ENCODE peak calls at places on chromosomes 11 and 22, in four cellular contexts. A, G, U and J are unnamed samples.

GRCh38 chr11:30535818-30536217 is 50.3 kb downstream of the MPPED2 start:
- DNase-seq in U (no peak), A (no peak), G (no peak), J (no peak)

GRCh38 chr22:38786631-38787030 is 7.3 kb downstream of the DNAL4 start:
- DNase-seq in G (no peak), A (no peak), U (no peak), J (no peak)

GRCh38 chr22:33431300-33431699 is 373.1 kb upstream of the SYN3 start:
- DNase-seq in A (no peak), U (no peak), G (no peak), J (no peak)

GRCh38 chr22:27690596-27690995 is 111.0 kb downstream of the MN1 start:
- DNase-seq in U (no peak), G (no peak), A (no peak), J (no peak)

GRCh38 chr22:33076368-33076767 is 18.2 kb upstream of the SYN3 start:
- DNase-seq in G (no peak), A (no peak), U (no peak), J (no peak)

GRCh38 chr22:49413551-49413950 is 414.1 kb downstream of the BRD1 start:
- DNase-seq in G (no peak), A (no peak), U (no peak), J (no peak)

GRCh38 chr11:76444384-76445121 is at the start of gene EMSY:
- DNase-seq in A (peak; percentile 99), G (peak; percentile 94), U (peak; percentile 98), J (peak; percentile 96)

GRCh38 chr11:40306938-40307548 is 1152.4 kb downstream of the LRRC4C start:
- DNase-seq in G (peak; percentile 28), U (no peak), A (no peak), J (no peak)

GRCh38 chr11:79617561-79617960 is 176.7 kb upstream of the TENM4 start:
- DNase-seq in A (no peak), U (no peak), G (no peak), J (no peak)

GRCh38 chr22:47294222-47294532 is 531.7 kb downstream of the TBC1D22A start:
- DNase-seq in U (no peak), A (no peak), G (no peak), J (no peak)

GRCh38 chr11:38131535-38131934 is 1533.5 kb upstream of the RAG2 start:
- DNase-seq in G (no peak), A (no peak), U (no peak), J (no peak)

GRCh38 chr22:43745783-43746356 is 66.2 kb downstream of the EFCAB6 start:
- DNase-seq in G (no peak), U (no peak), A (no peak), J (no peak)

GRCh38 chr22:27879923-27880322 is 39.1 kb downstream of the PITPNB start:
- DNase-seq in A (no peak), U (no peak), G (peak; percentile 46), J (peak; percentile 13)

GRCh38 chr22:39253427-39254070 is 8.8 kb upstream of the PDGFB start:
- DNase-seq in G (peak; percentile 64), U (no peak), A (no peak), J (peak; percentile 73)

GRCh38 chr11:23520226-23520960 is 660.1 kb upstream of the CCDC179 start:
- DNase-seq in U (no peak), A (no peak), G (no peak), J (no peak)

GRCh38 chr22:19886605-19887250 is 32.1 kb upstream of the GNB1L start:
- DNase-seq in A (no peak), U (no peak), G (no peak), J (no peak)

GRCh38 chr11:113505541-113506375 is 30.6 kb upstream of the DRD2 start:
- DNase-seq in U (no peak), A (no peak), G (no peak), J (peak; percentile 22)

GRCh38 chr11:117717485-117718314 is 79.3 kb downstream of the DSCAML1 start:
- DNase-seq in G (no peak), U (no peak), A (no peak), J (no peak)

GRCh38 chr11:32529994-32530588 is 53.5 kb upstream of the EIF3M start:
- DNase-seq in A (peak; percentile 59), G (no peak), U (no peak), J (no peak)

GRCh38 chr22:29344137-29344536 is 28.6 kb upstream of the RASL10A start:
- DNase-seq in G (no peak), A (no peak), U (no peak), J (peak; percentile 86)

GRCh38 chr11:30504468-30504867 is 81.7 kb downstream of the MPPED2 start:
- DNase-seq in G (no peak), A (no peak), U (no peak), J (no peak)

GRCh38 chr22:19576460-19577421 is 52.5 kb upstream of the CLDN5 start:
- DNase-seq in U (no peak), G (peak; percentile 90), A (no peak), J (no peak)

GRCh38 chr11:121578216-121579063 is 125.7 kb upstream of the SORL1-AS1 start:
- DNase-seq in A (no peak), G (no peak), U (no peak), J (no peak)

GRCh38 chr11:134236834-134237556 is 12.5 kb downstream of the VPS26B start:
- DNase-seq in A (no peak), U (no peak), G (no peak), J (no peak)

GRCh38 chr11:124669193-124669592 is 4.3 kb downstream of the SIAE start:
- DNase-seq in U (no peak), G (peak; percentile 61), A (no peak), J (peak; percentile 28)

GRCh38 chr11:48028909-48029685 is 48.7 kb downstream of the PTPRJ start:
- DNase-seq in U (no peak), G (no peak), A (no peak), J (no peak)

GRCh38 chr11:69484427-69485259 is 3.2 kb downstream of the LINC01488 start:
- DNase-seq in A (no peak), U (no peak), G (no peak), J (no peak)

GRCh38 chr11:125373426-125374391 is 122.4 kb downstream of the FEZ1 start:
- DNase-seq in U (no peak), A (peak; percentile 42), G (no peak), J (no peak)

GRCh38 chr11:1341928-1342524 is 32.6 kb upstream of the TOLLIP start:
- DNase-seq in U (no peak), A (no peak), G (no peak), J (no peak)

DNA sequence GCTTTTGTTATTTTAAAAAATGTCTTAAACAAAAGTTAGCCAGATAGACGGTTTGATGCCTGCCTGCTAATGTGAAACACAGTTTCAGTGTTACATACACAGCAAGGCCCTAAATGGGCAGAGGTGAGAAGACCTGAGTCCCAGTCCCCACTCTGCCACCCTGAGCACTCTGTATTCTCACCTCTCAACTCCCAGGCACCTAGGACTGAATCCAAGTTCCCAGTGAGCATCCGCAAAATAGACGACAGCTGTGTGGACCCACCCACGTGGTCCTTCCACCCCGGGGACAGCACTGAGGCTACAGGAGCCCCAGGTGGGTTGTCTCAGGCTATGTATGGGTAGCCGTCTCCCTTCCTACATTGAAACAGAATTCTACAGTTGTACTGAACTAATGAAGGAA is 111.5 kb downstream of the RPL27A start:
- DNase-seq in U (no peak), G (no peak), A (no peak), J (no peak)
- H3K9ac ChIP-seq in U (no peak overlapping the region), G (no peak overlapping the region), A (no peak overlapping the region), J (no peak overlapping the region)

GRCh38 chr22:46102159-46102558 is 48.2 kb upstream of the PPARA start:
- DNase-seq in A (no peak), G (no peak), U (no peak), J (no peak)
- H3K4me1 ChIP-seq in A (no peaks in the 10 kb centered on the region), G (no peaks in the 10 kb centered on the region), U (no peaks in the 10 kb centered on the region), J (peaks cover 18% of the 10 kb centered on the region)

GRCh38 chr11:119864836-119865235 is 135.8 kb upstream of the NECTIN1 start:
- DNase-seq in U (no peak), G (no peak), A (no peak), J (no peak)
- TF ChIP-seq EGR1 in U (no peak), G (no peak), A (no peak), J (no peak)

GRCh38 chr11:64710418-64711137 is 12.4 kb downstream of the NRXN2 start:
- DNase-seq in U (no peak), A (no peak), G (no peak), J (no peak)
- H3K9ac ChIP-seq in U (no peak overlapping the region), A (no peak overlapping the region), G (no peak overlapping the region), J (no peak overlapping the region)

GRCh38 chr11:12160231-12160630 is 49.8 kb downstream of the MICAL2 start:
- DNase-seq in G (no peak), U (no peak), A (no peak), J (no peak)
- H3K4me1 ChIP-seq in G (peaks cover 57% of the 10 kb centered on the region), U (no peaks in the 10 kb centered on the region), A (no peaks in the 10 kb centered on the region), J (peaks cover 34% of the 10 kb centered on the region)

GRCh38 chr11:115701284-115701875 is 197.2 kb upstream of the CADM1 start:
- DNase-seq in A (no peak), U (no peak), G (no peak), J (no peak)

GRCh38 chr11:115696472-115697011 is 192.3 kb upstream of the CADM1 start:
- DNase-seq in G (no peak), A (no peak), U (no peak), J (no peak)

GRCh38 chr11:115699326-115699725 is 195.1 kb upstream of the CADM1 start:
- DNase-seq in A (no peak), G (no peak), U (no peak), J (no peak)

GRCh38 chr11:115698243-115698642 is 194.0 kb upstream of the CADM1 start:
- DNase-seq in U (no peak), G (no peak), A (no peak), J (no peak)

GRCh38 chr11:115699733-115700132 is 195.5 kb upstream of the CADM1 start:
- DNase-seq in G (no peak), A (no peak), U (no peak), J (no peak)
- TF ChIP-seq EGR1 in G (no peak), A (no peak), U (no peak), J (no peak)

DNA sequence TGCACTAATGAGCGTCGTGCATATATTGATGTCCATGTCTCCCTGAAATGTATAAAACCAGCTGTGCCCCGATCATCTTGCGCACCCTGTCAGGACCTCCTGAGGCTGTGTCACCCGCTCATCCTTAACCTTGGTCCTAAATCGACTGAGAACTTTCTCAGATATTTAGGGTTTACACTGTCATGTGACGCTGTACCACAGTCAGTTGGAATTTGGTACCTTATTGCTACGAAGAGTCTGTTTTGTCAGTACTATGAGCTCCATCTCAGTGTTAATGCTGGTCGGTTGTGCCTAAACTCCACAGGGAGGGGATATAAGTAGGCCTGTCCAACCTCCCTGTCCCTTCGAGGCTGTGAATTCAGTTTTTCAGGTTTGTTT is 1.8 kb upstream of the IFITM2 start:
- DNase-seq in A (no peak), G (no peak), U (no peak), J (no peak)
- H3K9ac ChIP-seq in A (no peak overlapping the region), G (peak overlapping the region; percentile 19), U (peak overlapping the region; percentile 42), J (no peak overlapping the region)

DNA sequence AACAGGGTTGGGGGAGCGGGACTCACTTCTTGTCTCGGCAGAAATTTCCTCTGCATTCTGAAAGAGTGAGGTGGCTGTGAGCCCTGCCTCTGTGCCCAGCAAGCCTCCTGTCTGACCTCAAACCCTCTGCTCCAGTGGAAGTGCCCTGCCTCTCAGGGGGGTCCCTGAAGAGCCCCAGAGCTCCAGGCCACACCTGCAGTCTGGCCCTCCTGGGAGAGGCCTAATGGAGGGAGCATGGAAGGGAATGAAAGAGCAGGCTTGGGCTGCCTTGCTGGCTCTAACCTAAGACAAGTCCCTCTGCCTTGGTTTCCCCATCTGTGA is 14.9 kb downstream of the ARHGEF17 start:
- DNase-seq in A (no peak), U (no peak), G (no peak), J (no peak)
- H3K4me1 ChIP-seq in A (peaks cover 73% of the 10 kb centered on the region), U (peaks cover 17% of the 10 kb centered on the region), G (peaks cover 9% of the 10 kb centered on the region), J (peaks cover 53% of the 10 kb centered on the region)